ENCODE peak calls at places on chromosomes 5 and 9, in eight cellular contexts. R is RCC 7860; D is activated CD4-positive, alpha-beta T cell treated with anti-CD3 and anti-CD28 coated beads for 24 hours; U is activated CD4-positive, alpha-beta memory T cell treated with anti-CD3 and anti-CD28 coated beads, Interleukin-2, amount 10 ng/mL, durations not matched to agents 7 days and 5 days; M is stimulated activated CD4-positive, alpha-beta T cell treated with anti-CD3 and anti-CD28 coated beads, Interleukin-4, amount 100 ng/mL, for 48 hours; I is stimulated activated effector memory CD8-positive, alpha-beta T cell treated with anti-CD3 and anti-CD28 coated beads, Interleukin-12 subunit alpha, Interleukin-12 subunit beta, amount 100 ng/mL, for 72 hours; X is left cardiac atrium; V is NAMALWA. J is an unnamed sample.

GRCh38 chr9:114448706-114449105 is 56.6 kb downstream of the WHRN start:
- DNase-seq in V (no peak), I (no peak), R (peak), M (no peak), X (no peak), D (no peak), U (no peak), J (no peak)

GRCh38 chr5:154055225-154055624 is 16.5 kb downstream of the MFAP3 start:
- DNase-seq in X (no peak), V (no peak), M (no peak), I (no peak), U (no peak), R (no peak), D (no peak), J (no peak)

GRCh38 chr9:88657893-88658292 is 122.9 kb downstream of the NXNL2 start:
- DNase-seq in R (no peak), I (no peak), X (no peak), U (no peak), V (no peak), D (no peak), M (no peak), J (no peak)

GRCh38 chr9:36772449-36773370 is 200.0 kb downstream of the MELK start:
- DNase-seq in D (no peak), V (peak), M (no peak), X (no peak), I (no peak), R (no peak), U (no peak), J (peak)

GRCh38 chr5:147512640-147513334 is 2.9 kb upstream of the DPYSL3 start:
- DNase-seq in R (no peak), M (no peak), I (no peak), V (no peak), D (no peak), U (no peak), X (no peak), J (no peak)

GRCh38 chr5:151150484-151151262 is 6.9 kb downstream of the ANXA6 start:
- DNase-seq in V (peak), X (no peak), D (peak), I (peak), R (no peak), U (peak), M (peak), J (peak)

GRCh38 chr5:131980696-131981095 is 30.8 kb downstream of the ACSL6 start:
- DNase-seq in I (no peak), M (no peak), U (no peak), X (no peak), R (no peak), D (no peak), V (no peak), J (no peak)

GRCh38 chr9:15846611-15847010 is 293.8 kb downstream of the CCDC171 start:
- DNase-seq in V (no peak), X (no peak), U (no peak), M (no peak), D (no peak), R (no peak), I (no peak), J (no peak)

GRCh38 chr5:148708854-148709253 is 54.5 kb upstream of the HTR4 start:
- DNase-seq in U (no peak), X (no peak), V (no peak), I (peak), D (no peak), R (no peak), M (peak), J (no peak)

GRCh38 chr9:103649086-103649485 is 445.0 kb upstream of the SMC2 start:
- DNase-seq in U (no peak), D (no peak), R (no peak), X (no peak), V (no peak), I (no peak), M (no peak), J (no peak)

GRCh38 chr5:125142439-125142838 is 396.0 kb upstream of the ZNF608 start:
- DNase-seq in V (no peak), I (no peak), U (no peak), X (no peak), M (no peak), D (no peak), R (peak), J (no peak)

GRCh38 chr9:2992427-2992826 is 148.5 kb upstream of the PUM3 start:
- DNase-seq in I (no peak), U (no peak), D (no peak), M (no peak), X (no peak), R (no peak), V (no peak), J (no peak)

GRCh38 chr5:167587768-167588167 is 703.7 kb upstream of the WWC1 start:
- DNase-seq in U (no peak), I (no peak), X (no peak), R (peak), V (no peak), M (no peak), D (no peak), J (no peak)

GRCh38 chr9:126698251-126698650 is 84.5 kb downstream of the LMX1B start:
- DNase-seq in V (no peak), M (no peak), X (no peak), U (no peak), R (no peak), I (no peak), D (no peak), J (no peak)

GRCh38 chr9:69582544-69583297 is 89.5 kb downstream of the APBA1 start:
- DNase-seq in M (no peak), I (no peak), X (peak), R (no peak), V (no peak), U (no peak), D (no peak), J (no peak)

GRCh38 chr9:114137831-114138230 is 17.5 kb upstream of the COL27A1 start:
- DNase-seq in M (no peak), U (no peak), D (no peak), V (no peak), X (no peak), I (no peak), R (no peak), J (no peak)

GRCh38 chr5:16574789-16575785 is 41.7 kb downstream of the RETREG1 start:
- DNase-seq in M (no peak), X (peak), D (no peak), V (no peak), I (no peak), U (no peak), R (peak), J (no peak)

GRCh38 chr5:59123595-59124561 is 541.0 kb downstream of the RAB3C start:
- DNase-seq in X (no peak), M (no peak), U (peak), I (peak), R (no peak), V (peak), D (no peak), J (no peak)

GRCh38 chr5:7873216-7873615 is 4.3 kb downstream of the MTRR start:
- DNase-seq in D (no peak), V (no peak), R (no peak), M (no peak), X (no peak), U (peak), I (peak), J (no peak)

GRCh38 chr5:153572393-153572930 is 82.0 kb downstream of the GRIA1 start:
- DNase-seq in U (no peak), D (no peak), X (no peak), M (no peak), R (no peak), V (no peak), I (no peak), J (no peak)

GRCh38 chr5:108382784-108383358 is 973 bp upstream of the FBXL17 start:
- DNase-seq in X (no peak), M (no peak), R (no peak), V (peak), D (no peak), U (no peak), I (no peak), J (peak)

GRCh38 chr5:43191740-43192557 is at the start of gene NIM1K:
- DNase-seq in D (peak), I (peak), X (peak), R (no peak), V (no peak), M (peak), U (peak), J (no peak)

GRCh38 chr9:127018935-127019334 is 103.5 kb downstream of the ANGPTL2 start:
- DNase-seq in I (no peak), U (no peak), D (no peak), R (no peak), M (no peak), V (no peak), X (no peak), J (no peak)